ENCODE peak calls at places on chromosome 1, in nine cellular contexts. G is activated naive CD4-positive, alpha-beta T cell treated with anti-CD3 and anti-CD28 coated beads for 36 hours; E is type B pancreatic cell; H is neural crest cell; K is AG09319; O is H4; J is fibroblast of the conjunctiva; M is NCI-H1105; F is mesothelial cell of epicardium. Q is an unnamed sample.
A peak's percentile ranks its signal among the peaks of the same experiment; 100 is the strongest.

GRCh38 chr1:182278144-182279054 is 113.2 kb downstream of the GLUL start:
- DNase-seq in G (no peak), E (no peak), H (no peak), K (no peak), O (no peak), J (no peak), M (no peak), F (no peak), Q (no peak)

GRCh38 chr1:238257018-238257417 is 366.3 kb upstream of the ZP4 start:
- DNase-seq in G (no peak), E (no peak), H (no peak), K (no peak), O (no peak), J (no peak), M (no peak), F (no peak), Q (no peak)

GRCh38 chr1:206513312-206514111 is 6.2 kb downstream of the RASSF5 start:
- DNase-seq in G (no peak), E (no peak), H (no peak), K (peak; percentile 67), O (peak; percentile 59), J (peak; percentile 89), M (no peak), F (no peak), Q (no peak)

GRCh38 chr1:178273707-178274410 is 180.0 kb downstream of the RASAL2 start:
- DNase-seq in G (no peak), E (no peak), H (no peak), K (no peak), O (no peak), J (no peak), M (no peak), F (no peak), Q (no peak)

GRCh38 chr1:202122639-202123335 is at the start of gene GPR37L1:
- DNase-seq in G (no peak), E (no peak), H (peak; percentile 57), K (no peak), O (no peak), J (no peak), M (no peak), F (no peak), Q (peak; percentile 76)

GRCh38 chr1:205313681-205314308 is 7.8 kb downstream of the NUAK2 start:
- DNase-seq in G (peak; percentile 77), E (peak; percentile 77), H (peak; percentile 70), K (no peak), O (no peak), J (peak; percentile 41), M (no peak), F (no peak), Q (peak; percentile 87)

GRCh38 chr1:245694476-245695195 is 539.9 kb downstream of the KIF26B start:
- DNase-seq in G (no peak), E (no peak), H (no peak), K (no peak), O (no peak), J (no peak), M (no peak), F (no peak), Q (no peak)

GRCh38 chr1:192756847-192757246 is 52.0 kb upstream of the RGS2 start:
- DNase-seq in G (no peak), E (no peak), H (no peak), K (no peak), O (no peak), J (no peak), M (no peak), F (no peak), Q (no peak)

GRCh38 chr1:200753650-200754198 is 15.0 kb downstream of the CAMSAP2 start:
- DNase-seq in G (no peak), E (no peak), H (no peak), K (no peak), O (no peak), J (no peak), M (no peak), F (no peak), Q (no peak)

GRCh38 chr1:59427155-59427554 is 130.3 kb downstream of the FGGY start:
- DNase-seq in G (no peak), E (no peak), H (no peak), K (no peak), O (peak; percentile 87), J (no peak), M (no peak), F (no peak), Q (peak; percentile 29)

GRCh38 chr1:203504400-203505250 is 10.7 kb downstream of the OPTC start:
- DNase-seq in G (peak; percentile 91), E (peak; percentile 82), H (peak; percentile 91), K (peak; percentile 56), O (peak; percentile 72), J (peak; percentile 60), M (peak; percentile 81), F (peak; percentile 60), Q (peak; percentile 63)

GRCh38 chr1:81296584-81296983 is 504.1 kb upstream of the ADGRL2 start:
- DNase-seq in G (no peak), E (no peak), H (no peak), K (peak; percentile 52), O (peak; percentile 41), J (no peak), M (no peak), F (no peak), Q (no peak)

GRCh38 chr1:60133848-60134247 is 60.3 kb upstream of the C1orf87 start:
- DNase-seq in G (no peak), E (no peak), H (no peak), K (peak; percentile 49), O (peak; percentile 69), J (peak; percentile 69), M (no peak), F (no peak), Q (no peak)

GRCh38 chr1:9653783-9654517 is 2.4 kb downstream of the PIK3CD start:
- DNase-seq in G (peak; percentile 66), E (no peak), H (no peak), K (no peak), O (no peak), J (no peak), M (no peak), F (no peak), Q (no peak)

GRCh38 chr1:167387251-167387910 is 130.9 kb downstream of the CD247 start:
- DNase-seq in G (no peak), E (no peak), H (no peak), K (no peak), O (no peak), J (no peak), M (no peak), F (no peak), Q (no peak)

GRCh38 chr1:33228935-33229487 is 27.3 kb upstream of the ZNF362 start:
- DNase-seq in G (no peak), E (no peak), H (no peak), K (peak; percentile 79), O (peak; percentile 36), J (peak; percentile 89), M (no peak), F (no peak), Q (no peak)

GRCh38 chr1:226268421-226269124 is 40.4 kb downstream of the LIN9 start:
- DNase-seq in G (no peak), E (no peak), H (no peak), K (no peak), O (no peak), J (no peak), M (no peak), F (no peak), Q (no peak)